ENCODE peak calls at places on chromosome 18, in six cellular contexts. B is right atrium auricular region, Z is ovary, R is upper lobe of right lung, A is AG04450, H is OCI-LY7. E is an unnamed sample.

GRCh38 chr18:845152-845819 is 33.2 kb upstream of the YES1 start:
- DNase-seq in Z (no peak), B (no peak), A (no peak), H (no peak), R (no peak), E (peak)

GRCh38 chr18:39396168-39396567 is 1830.6 kb upstream of the CELF4 start:
- DNase-seq in R (no peak), H (no peak), Z (no peak), A (no peak), B (no peak), E (no peak)

GRCh38 chr18:7607535-7608173 is 40.5 kb downstream of the PTPRM start:
- DNase-seq in A (no peak), H (no peak), R (no peak), B (no peak), Z (no peak), E (no peak)

GRCh38 chr18:2846241-2846637 is 567 bp upstream of the EMILIN2 start:
- DNase-seq in B (no peak), A (no peak), H (no peak), Z (no peak), R (no peak), E (no peak)

GRCh38 chr18:35491689-35492077 is 6.1 kb downstream of the INO80C start:
- DNase-seq in R (no peak), A (no peak), H (no peak), B (no peak), Z (no peak), E (no peak)

GRCh38 chr18:22268641-22269128 is 99.3 kb downstream of the GATA6 start:
- DNase-seq in H (no peak), B (no peak), A (no peak), Z (no peak), R (no peak), E (no peak)

GRCh38 chr18:44844486-44844885 is 163.8 kb downstream of the SETBP1 start:
- DNase-seq in A (no peak), H (no peak), R (no peak), B (no peak), Z (no peak), E (no peak)

GRCh38 chr18:27073404-27073830 is 111.7 kb downstream of the CHST9 start:
- DNase-seq in R (no peak), Z (no peak), H (peak), A (no peak), B (no peak), E (no peak)

GRCh38 chr18:3916082-3916481 is 466.1 kb downstream of the TGIF1 start:
- DNase-seq in A (no peak), Z (no peak), R (no peak), B (no peak), H (no peak), E (no peak)

GRCh38 chr18:34913837-34914755 is 127.1 kb upstream of the MAPRE2 start:
- DNase-seq in H (no peak), Z (no peak), A (peak), B (no peak), R (no peak), E (no peak)

GRCh38 chr18:77063256-77063655 is 69.3 kb downstream of the MBP start:
- DNase-seq in H (peak), B (peak), A (no peak), R (no peak), Z (no peak), E (peak)

GRCh38 chr18:31679806-31680793 is 4.3 kb downstream of the B4GALT6 start:
- DNase-seq in B (no peak), Z (no peak), R (no peak), H (no peak), A (no peak), E (peak)

GRCh38 chr18:9848170-9848854 is 37.5 kb upstream of the TXNDC2 start:
- DNase-seq in R (no peak), Z (no peak), B (no peak), A (no peak), H (no peak), E (no peak)

GRCh38 chr18:8801263-8801901 is 96.0 kb downstream of the MTCL1 start:
- DNase-seq in Z (no peak), B (no peak), A (peak), H (no peak), R (no peak), E (no peak)

GRCh38 chr18:78830161-78830560 is 149.5 kb upstream of the SALL3 start:
- DNase-seq in B (no peak), H (no peak), R (no peak), A (no peak), Z (no peak), E (no peak)

GRCh38 chr18:69677595-69677994 is 270.1 kb downstream of the CD226 start:
- DNase-seq in B (no peak), Z (no peak), R (no peak), A (no peak), H (no peak), E (no peak)
- TF ChIP-seq CTCF in B (no peak), Z (no peak), R (no peak), A (no peak), H (no peak), E (no peak)

GRCh38 chr18:13572721-13573120 is 153.6 kb downstream of the FAM210A start:
- DNase-seq in B (peak), Z (no peak), R (no peak), H (no peak), A (no peak), E (no peak)
- H3K27ac ChIP-seq in B (no peak), Z (no peak), R (no peak), H (no peak), A (no peak), E (no peak)

GRCh38 chr18:56383349-56383748 is 255.0 kb downstream of the TXNL1 start:
- DNase-seq in B (no peak), R (no peak), H (no peak), Z (no peak), A (no peak), E (no peak)
- TF ChIP-seq CTCF in B (no peak), R (no peak), H (no peak), Z (no peak), A (no peak), E (no peak)

GRCh38 chr18:55340998-55341397 is 247.0 kb downstream of the TCF4 start:
- DNase-seq in A (no peak), R (no peak), Z (no peak), B (no peak), H (no peak), E (no peak)

GRCh38 chr18:55338955-55339662 is 248.9 kb downstream of the TCF4 start:
- DNase-seq in B (no peak), A (no peak), Z (no peak), H (no peak), R (no peak), E (no peak)

GRCh38 chr18:55337908-55338521 is 250.0 kb downstream of the TCF4 start:
- DNase-seq in B (peak), Z (no peak), H (no peak), R (peak), A (no peak), E (no peak)

GRCh38 chr18:55337153-55337552 is 250.8 kb downstream of the TCF4 start:
- DNase-seq in R (no peak), B (no peak), Z (no peak), H (no peak), A (no peak), E (no peak)

GRCh38 chr18:55339990-55340389 is 248.0 kb downstream of the TCF4 start:
- DNase-seq in H (no peak), R (no peak), B (no peak), A (no peak), Z (no peak), E (no peak)
- H3K27ac ChIP-seq in H (no peak), R (no peak), B (peak), A (no peak), Z (no peak), E (no peak)

GRCh38 chr18:28177828-28178635 is 1.1 kb upstream of the CDH2 start:
- DNase-seq in A (no peak), H (no peak), Z (peak), R (peak), B (no peak), E (no peak)
- TF ChIP-seq CTCF in A (peak), H (no peak), Z (no peak), R (no peak), B (peak), E (no peak)

GRCh38 chr18:80200932-80201672 is 46.2 kb downstream of the PARD6G start:
- DNase-seq in R (peak), B (peak), H (no peak), Z (no peak), A (no peak), E (no peak)
- H3K27ac ChIP-seq in R (no peak), B (no peak), H (no peak), Z (no peak), A (no peak), E (no peak)

DNA sequence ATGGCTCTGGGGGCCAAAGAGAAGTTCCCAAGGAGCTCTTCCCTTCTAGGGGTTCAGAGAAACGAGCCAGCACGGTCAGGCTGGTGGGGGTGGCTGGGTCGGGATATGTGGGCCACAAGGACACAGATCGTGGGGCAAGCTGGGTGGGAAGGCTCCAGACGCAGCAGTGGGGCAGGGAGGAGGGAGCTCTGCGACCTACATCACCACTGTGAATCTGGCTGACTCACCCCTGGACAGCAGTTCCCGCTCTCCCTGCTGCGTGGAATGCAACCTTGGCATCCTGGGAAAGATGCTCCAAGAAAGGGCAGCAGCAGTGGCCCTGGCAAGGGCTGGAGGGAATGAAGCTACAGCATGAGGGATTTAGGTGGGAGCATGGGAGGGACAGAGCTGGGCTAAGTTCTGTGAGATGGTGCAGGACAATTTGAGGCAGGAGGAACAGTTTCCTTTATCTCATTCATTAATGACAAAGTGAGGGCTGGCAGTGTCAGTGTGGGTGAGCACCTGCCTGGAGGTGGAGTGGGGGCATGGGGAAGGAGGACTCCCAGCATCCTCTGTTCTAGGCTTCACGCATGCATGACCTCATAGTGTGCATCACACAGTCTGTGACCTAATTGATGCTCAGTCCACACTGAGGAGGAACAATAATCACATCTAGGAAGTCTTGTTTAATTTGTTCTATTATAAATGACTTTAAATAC is 25.0 kb downstream of the CELF4 start:
- DNase-seq in R (peak), H (no peak), A (no peak), B (no peak), Z (no peak), E (no peak)
- TF ChIP-seq CTCF in R (no peak), H (no peak), A (no peak), B (no peak), Z (no peak), E (no peak)

GRCh38 chr18:58789856-58790255 is 74.8 kb upstream of the ZNF532 start:
- DNase-seq in Z (peak), B (no peak), R (no peak), A (no peak), H (no peak), E (no peak)

GRCh38 chr18:58792086-58792485 is 72.6 kb upstream of the ZNF532 start:
- DNase-seq in B (no peak), R (no peak), Z (no peak), H (no peak), A (no peak), E (no peak)

GRCh38 chr18:58788470-58788869 is 76.2 kb upstream of the ZNF532 start:
- DNase-seq in Z (no peak), A (no peak), B (no peak), R (no peak), H (no peak), E (no peak)

GRCh38 chr18:58787750-58788149 is 76.9 kb upstream of the ZNF532 start:
- DNase-seq in H (no peak), A (no peak), Z (no peak), B (no peak), R (no peak), E (no peak)

DNA sequence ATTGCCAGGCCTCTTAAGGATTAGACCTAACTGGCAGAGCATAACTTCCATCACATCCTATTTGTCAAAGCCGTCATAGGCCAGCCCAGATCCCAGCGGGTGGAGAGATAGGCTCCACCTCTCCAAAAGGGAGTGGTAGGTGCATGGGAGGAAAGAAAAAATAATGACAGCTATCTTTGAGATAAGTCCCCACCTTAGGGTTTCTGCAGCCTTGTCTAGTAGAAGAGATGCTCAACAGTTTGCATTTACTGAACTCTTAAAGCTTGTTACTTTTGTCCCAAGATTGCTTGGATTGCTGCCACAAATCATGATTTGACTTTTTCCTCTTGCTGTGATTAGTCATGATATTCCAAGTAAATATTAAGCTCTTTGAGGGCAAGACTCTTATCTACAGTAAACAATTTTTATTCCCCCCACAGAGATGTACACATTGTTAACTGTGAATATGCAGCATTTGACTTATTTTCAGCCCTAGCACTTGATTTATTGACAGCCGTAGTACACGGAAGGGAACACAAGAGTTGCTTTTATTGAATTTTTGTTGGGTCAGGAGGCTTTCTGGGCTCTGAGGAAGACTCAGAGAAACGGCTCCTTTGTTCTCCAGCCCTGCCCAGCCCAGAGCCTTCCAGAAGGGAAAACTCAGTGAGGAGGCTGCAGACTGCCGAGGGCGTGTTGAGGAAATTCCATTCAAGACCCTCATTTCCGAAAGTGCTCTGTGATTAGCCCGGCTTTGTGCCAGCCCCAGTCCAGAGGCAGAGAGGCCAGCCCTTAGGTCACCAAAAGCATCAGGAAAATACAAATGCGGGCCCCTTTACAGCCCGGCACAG is 75.5 kb upstream of the ZNF532 start:
- DNase-seq in B (peak), H (no peak), R (no peak), A (no peak), Z (peak), E (peak)
- H3K27ac ChIP-seq in B (peak), H (no peak), R (peak), A (peak), Z (no peak), E (peak)

GRCh38 chr18:37266290-37266689 is 299.3 kb downstream of the CELF4 start:
- DNase-seq in B (no peak), Z (no peak), R (no peak), A (no peak), H (no peak), E (no peak)
- TF ChIP-seq CTCF in B (no peak), Z (no peak), R (no peak), A (no peak), H (no peak), E (no peak)

DNA sequence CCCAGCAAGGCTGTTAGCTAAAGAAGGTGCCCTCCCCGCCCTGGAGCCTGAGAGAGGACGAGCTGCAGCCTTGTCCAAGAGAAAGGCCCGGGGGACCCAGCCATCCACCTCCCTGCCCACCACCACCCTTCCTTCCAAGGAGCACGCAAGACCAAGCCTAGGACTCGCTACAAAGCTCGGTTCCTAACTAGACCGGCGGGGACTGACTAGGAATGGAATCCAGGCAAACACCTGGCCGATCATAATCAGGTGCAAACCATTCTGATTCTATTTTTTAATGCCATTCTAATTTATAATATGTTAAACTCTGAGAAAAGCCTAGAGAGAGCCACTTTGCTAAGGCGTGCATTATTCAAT is 19.7 kb upstream of the TUBB6 start:
- DNase-seq in R (no peak), Z (no peak), B (no peak), H (no peak), A (no peak), E (no peak)
- H3K27ac ChIP-seq in R (peak), Z (no peak), B (peak), H (no peak), A (peak), E (no peak)

E was measured in colonic mucosa.